ENCODE peak calls at places on chromosomes 3 and 15, in five cellular contexts. Q is heart left ventricle; L is CD4-positive, alpha-beta T cell; S is mucosa of gallbladder; D is fibroblast of lung. T is an unnamed sample.

GRCh38 chr3:153043729-153044314 is 118.2 kb upstream of the RAP2B start:
- DNase-seq in Q (no peak), L (no peak), S (no peak), D (peak; percentile 36), T (no peak)

GRCh38 chr15:76328962-76329361 is 7.6 kb upstream of the ISL2 start:
- DNase-seq in Q (no peak), L (no peak), S (no peak), D (no peak), T (no peak)

GRCh38 chr3:194640829-194641228 is 7.6 kb upstream of the TMEM44 start:
- DNase-seq in Q (no peak), L (peak; percentile 33), S (no peak), D (peak; percentile 24), T (no peak)

GRCh38 chr15:81184188-81184587 is 12.5 kb upstream of the IL16 start:
- DNase-seq in Q (no peak), L (no peak), S (no peak), D (peak; percentile 47), T (no peak)

GRCh38 chr3:174232658-174233429 is 626.3 kb upstream of the NAALADL2 start:
- DNase-seq in Q (no peak), L (no peak), S (no peak), D (no peak), T (no peak)

GRCh38 chr15:43440721-43441281 is 52.2 kb downstream of the TP53BP1 start:
- DNase-seq in Q (peak; percentile 25), L (no peak), S (peak; percentile 42), D (peak; percentile 98), T (peak; percentile 19)

GRCh38 chr15:60720493-60721231 is 241.7 kb upstream of the ICE2 start:
- DNase-seq in Q (no peak), L (peak; percentile 24), S (no peak), D (no peak), T (peak; percentile 39)

GRCh38 chr3:119637679-119638525 is 22.5 kb downstream of the POPDC2 start:
- DNase-seq in Q (no peak), L (no peak), S (no peak), D (peak; percentile 84), T (no peak)

GRCh38 chr15:73127302-73127936 is 75.2 kb downstream of the NEO1 start:
- DNase-seq in Q (no peak), L (no peak), S (no peak), D (peak; percentile 39), T (no peak)